ENCODE peak calls at places on chromosomes 7 and 10, in nine cellular contexts. B, G, E, L, V, O, D, U and R are unnamed samples.

GRCh38 chr10:27998954-27999275 is at the start of gene ODAD2:
- DNase-seq in B (no peak), G (no peak), E (no peak), L (no peak), V (no peak), O (no peak), D (peak), U (no peak), R (no peak)

GRCh38 chr10:116395223-116395985 is 32.2 kb upstream of the PNLIPRP3 start:
- DNase-seq in B (no peak), G (no peak), E (no peak), L (no peak), V (no peak), O (no peak), D (no peak), U (no peak), R (no peak)

GRCh38 chr10:114874827-114875541 is 53.4 kb downstream of the FHIP2A start:
- DNase-seq in B (peak), G (no peak), E (peak), L (no peak), V (no peak), O (no peak), D (peak), U (no peak), R (peak)

GRCh38 chr7:6636741-6637543 is at the start of gene ZNF316:
- DNase-seq in B (peak), G (no peak), E (no peak), L (peak), V (peak), O (peak), D (peak), U (peak), R (peak)

GRCh38 chr10:33114451-33114944 is 156.5 kb upstream of the ITGB1 start:
- DNase-seq in B (no peak), G (no peak), E (no peak), L (no peak), V (no peak), O (no peak), D (peak), U (no peak), R (no peak)

GRCh38 chr10:132676193-132676891 is 109.6 kb downstream of the NKX6-2 start:
- DNase-seq in B (no peak), G (no peak), E (no peak), L (no peak), V (no peak), O (peak), D (no peak), U (no peak), R (peak)

GRCh38 chr7:157668221-157668883 is 331.5 kb downstream of the DNAJB6 start:
- DNase-seq in B (no peak), G (no peak), E (no peak), L (no peak), V (no peak), O (no peak), D (no peak), U (no peak), R (no peak)

GRCh38 chr7:18796216-18796615 is 300.7 kb downstream of the HDAC9 start:
- DNase-seq in B (no peak), G (no peak), E (no peak), L (no peak), V (no peak), O (no peak), D (no peak), U (no peak), R (no peak)

GRCh38 chr10:44925224-44925623 is 14.1 kb downstream of the TMEM72 start:
- DNase-seq in B (no peak), G (no peak), E (peak), L (no peak), V (no peak), O (no peak), D (no peak), U (no peak), R (no peak)

GRCh38 chr10:88066876-88067275 is 203.5 kb downstream of the PTEN start:
- DNase-seq in B (no peak), G (no peak), E (no peak), L (peak), V (no peak), O (no peak), D (no peak), U (peak), R (no peak)

GRCh38 chr10:101032637-101033201 is 1.7 kb downstream of the SFXN3 start:
- DNase-seq in B (peak), G (peak), E (peak), L (peak), V (peak), O (peak), D (peak), U (no peak), R (peak)

GRCh38 chr7:80284848-80285247 is 150.2 kb downstream of the GNAI1 start:
- DNase-seq in B (no peak), G (peak), E (no peak), L (no peak), V (no peak), O (no peak), D (peak), U (no peak), R (no peak)

GRCh38 chr7:51028128-51028830 is 245.6 kb upstream of the GRB10 start:
- DNase-seq in B (no peak), G (no peak), E (no peak), L (no peak), V (no peak), O (peak), D (no peak), U (no peak), R (no peak)

GRCh38 chr7:50275430-50275829 is 29.1 kb upstream of the IKZF1 start:
- DNase-seq in B (no peak), G (no peak), E (no peak), L (no peak), V (no peak), O (no peak), D (no peak), U (no peak), R (no peak)

GRCh38 chr10:52652431-52653220 is 120.0 kb downstream of the MBL2 start:
- DNase-seq in B (no peak), G (no peak), E (no peak), L (no peak), V (no peak), O (no peak), D (peak), U (no peak), R (no peak)

GRCh38 chr7:154767194-154767593 is 235.7 kb downstream of the PAXIP1 start:
- DNase-seq in B (no peak), G (no peak), E (no peak), L (no peak), V (no peak), O (no peak), D (peak), U (no peak), R (no peak)

GRCh38 chr7:106793015-106793651 is 71.9 kb upstream of the PIK3CG start:
- DNase-seq in B (no peak), G (no peak), E (peak), L (peak), V (no peak), O (no peak), D (no peak), U (peak), R (no peak)

GRCh38 chr10:95289003-95289920 is 1.5 kb downstream of the PDLIM1 start:
- DNase-seq in B (no peak), G (no peak), E (peak), L (no peak), V (no peak), O (no peak), D (no peak), U (no peak), R (no peak)

GRCh38 chr7:103447073-103447960 is 1.3 kb upstream of the SLC26A5 start:
- DNase-seq in B (no peak), G (peak), E (peak), L (peak), V (peak), O (no peak), D (peak), U (peak), R (no peak)

GRCh38 chr10:132421377-132422168 is 24.6 kb downstream of the PWWP2B start:
- DNase-seq in B (peak), G (no peak), E (peak), L (no peak), V (peak), O (peak), D (peak), U (peak), R (peak)

GRCh38 chr7:38105874-38106483 is 72.1 kb upstream of the STARD3NL start:
- DNase-seq in B (peak), G (peak), E (peak), L (no peak), V (no peak), O (no peak), D (peak), U (peak), R (no peak)

GRCh38 chr10:114974625-114975421 is 36.8 kb downstream of the TRUB1 start:
- DNase-seq in B (no peak), G (no peak), E (no peak), L (no peak), V (no peak), O (no peak), D (no peak), U (no peak), R (no peak)

GRCh38 chr7:3832199-3832598 is 531.1 kb downstream of the SDK1 start:
- DNase-seq in B (no peak), G (no peak), E (no peak), L (no peak), V (no peak), O (no peak), D (no peak), U (no peak), R (no peak)

GRCh38 chr7:1144269-1144771 is 15.7 kb downstream of the ZFAND2A start:
- DNase-seq in B (no peak), G (no peak), E (peak), L (no peak), V (no peak), O (no peak), D (no peak), U (peak), R (no peak)

GRCh38 chr7:46391215-46391614 is 470.1 kb upstream of the IGFBP3 start:
- DNase-seq in B (peak), G (no peak), E (no peak), L (no peak), V (no peak), O (no peak), D (no peak), U (no peak), R (no peak)

GRCh38 chr7:33903770-33904679 is 1.3 kb upstream of the BMPER start:
- DNase-seq in B (peak), G (no peak), E (peak), L (no peak), V (no peak), O (peak), D (no peak), U (no peak), R (peak)

GRCh38 chr7:83842894-83843293 is 194.0 kb upstream of the SEMA3E start:
- DNase-seq in B (no peak), G (no peak), E (no peak), L (no peak), V (no peak), O (no peak), D (no peak), U (no peak), R (no peak)

GRCh38 chr7:51223505-51223904 is 93.1 kb downstream of the COBL start:
- DNase-seq in B (no peak), G (no peak), E (no peak), L (no peak), V (peak), O (no peak), D (no peak), U (no peak), R (no peak)

GRCh38 chr7:95675016-95675415 is 78.7 kb upstream of the PDK4 start:
- DNase-seq in B (no peak), G (no peak), E (no peak), L (no peak), V (no peak), O (no peak), D (no peak), U (no peak), R (no peak)

GRCh38 chr7:95669513-95669912 is 73.2 kb upstream of the PDK4 start:
- DNase-seq in B (no peak), G (no peak), E (no peak), L (no peak), V (no peak), O (no peak), D (no peak), U (no peak), R (no peak)

GRCh38 chr7:95674101-95674500 is 77.8 kb upstream of the PDK4 start:
- DNase-seq in B (no peak), G (no peak), E (no peak), L (no peak), V (no peak), O (no peak), D (no peak), U (no peak), R (no peak)

GRCh38 chr7:95668504-95669018 is 72.2 kb upstream of the PDK4 start:
- DNase-seq in B (no peak), G (no peak), E (no peak), L (no peak), V (no peak), O (no peak), D (no peak), U (no peak), R (no peak)

GRCh38 chr7:95672434-95672833 is 76.1 kb upstream of the PDK4 start:
- DNase-seq in B (no peak), G (no peak), E (no peak), L (no peak), V (no peak), O (no peak), D (no peak), U (no peak), R (no peak)
- H3K27ac ChIP-seq in B (no peak), G (no peak), E (no peak), L (no peak), V (no peak), O (no peak), D (no peak), U (no peak), R (no peak)

GRCh38 chr10:11756766-11757315 is 14.7 kb downstream of the ECHDC3 start:
- DNase-seq in B (no peak), G (no peak), E (no peak), L (no peak), V (no peak), O (no peak), D (no peak), U (no peak), R (no peak)
- TF ChIP-seq CTCF in B (no peak), G (no peak), E (no peak), L (no peak), V (no peak), O (no peak), D (no peak), U (no peak), R (no peak)

DNA sequence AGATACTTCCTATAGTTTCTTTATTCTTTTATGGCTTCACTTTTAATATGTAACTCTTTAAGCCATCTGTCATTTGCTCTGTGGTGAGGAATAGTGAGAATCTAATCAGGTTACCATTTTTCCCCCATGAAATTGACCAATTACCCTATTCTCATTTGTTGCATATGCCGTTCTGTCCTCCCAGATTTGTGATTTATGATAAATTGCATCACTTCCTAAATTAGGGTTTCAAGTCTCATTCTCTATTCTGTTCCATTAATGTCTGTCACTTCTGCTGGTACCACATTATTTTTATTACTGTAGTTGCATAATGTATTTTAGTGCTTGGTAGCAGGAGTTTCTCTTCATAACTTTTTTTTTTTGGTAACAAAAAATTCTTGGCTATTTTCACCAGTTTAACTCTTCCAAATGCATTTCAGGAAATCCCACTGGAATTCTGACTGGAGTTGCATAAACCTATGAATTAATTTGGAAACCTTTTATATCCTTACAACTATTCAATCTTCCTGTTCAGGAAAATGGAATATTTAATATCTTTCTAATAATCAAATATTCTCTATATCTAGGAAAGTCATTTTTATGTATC is 44.0 kb upstream of the FAM133B start:
- DNase-seq in B (no peak), G (no peak), E (no peak), L (no peak), V (no peak), O (no peak), D (peak), U (no peak), R (no peak)
- H3K27ac ChIP-seq in B (peak), G (no peak), E (no peak), L (no peak), V (no peak), O (peak), D (peak), U (peak), R (peak)

GRCh38 chr10:511101-511848 is 178.2 kb downstream of the DIP2C start:
- DNase-seq in B (peak), G (peak), E (peak), L (peak), V (peak), O (peak), D (peak), U (peak), R (peak)
- TF ChIP-seq CTCF in B (peak), G (peak), E (peak), L (peak), V (peak), O (peak), D (peak), U (peak), R (peak)

DNA sequence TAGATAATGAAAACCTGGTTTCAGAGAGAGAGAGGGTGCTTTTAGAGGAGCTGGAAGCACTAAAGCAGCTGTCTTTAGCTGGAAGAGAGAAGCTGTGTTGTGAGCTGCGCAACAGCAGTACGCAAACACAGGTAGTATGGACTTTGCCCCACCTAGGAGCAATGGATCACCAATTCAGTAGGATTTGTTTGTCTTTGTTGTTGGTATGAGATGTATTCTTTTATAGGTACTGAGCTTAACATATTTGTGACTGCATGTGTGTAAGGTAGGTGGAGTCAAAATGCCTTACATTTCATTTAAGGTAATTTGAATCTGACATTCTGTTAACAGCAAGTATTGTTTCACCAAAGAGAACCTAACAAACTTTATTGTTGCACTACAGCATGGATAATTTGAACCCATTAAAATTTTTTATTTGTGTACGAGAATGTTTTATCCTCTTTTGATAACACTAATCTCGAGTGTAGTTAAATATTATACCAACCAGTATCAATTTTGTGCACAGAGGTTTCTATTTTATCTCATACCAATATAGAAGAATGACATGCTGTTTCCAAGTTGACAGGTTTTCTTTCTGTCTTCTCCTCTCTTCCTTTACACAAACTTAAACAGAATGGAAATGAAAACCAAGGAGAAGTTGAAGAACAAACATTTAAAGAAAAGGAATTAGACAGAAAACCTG is 92.1 kb downstream of the CYP51A1 start:
- DNase-seq in B (no peak), G (no peak), E (no peak), L (no peak), V (no peak), O (no peak), D (no peak), U (no peak), R (no peak)
- H3K27ac ChIP-seq in B (no peak), G (no peak), E (no peak), L (no peak), V (no peak), O (peak), D (no peak), U (no peak), R (no peak)

GRCh38 chr7:140289804-140290203 is 108.5 kb downstream of the SLC37A3 start:
- DNase-seq in B (no peak), G (no peak), E (no peak), L (no peak), V (no peak), O (no peak), D (no peak), U (no peak), R (no peak)

GRCh38 chr7:140283472-140283871 is 106.7 kb upstream of the KDM7A start:
- DNase-seq in B (no peak), G (no peak), E (no peak), L (no peak), V (no peak), O (no peak), D (no peak), U (no peak), R (no peak)

GRCh38 chr7:140284062-140284461 is 107.3 kb upstream of the KDM7A start:
- DNase-seq in B (no peak), G (no peak), E (no peak), L (no peak), V (no peak), O (no peak), D (no peak), U (no peak), R (no peak)

GRCh38 chr7:140287988-140288387 is 110.3 kb downstream of the SLC37A3 start:
- DNase-seq in B (no peak), G (no peak), E (no peak), L (no peak), V (no peak), O (no peak), D (no peak), U (no peak), R (no peak)

DNA sequence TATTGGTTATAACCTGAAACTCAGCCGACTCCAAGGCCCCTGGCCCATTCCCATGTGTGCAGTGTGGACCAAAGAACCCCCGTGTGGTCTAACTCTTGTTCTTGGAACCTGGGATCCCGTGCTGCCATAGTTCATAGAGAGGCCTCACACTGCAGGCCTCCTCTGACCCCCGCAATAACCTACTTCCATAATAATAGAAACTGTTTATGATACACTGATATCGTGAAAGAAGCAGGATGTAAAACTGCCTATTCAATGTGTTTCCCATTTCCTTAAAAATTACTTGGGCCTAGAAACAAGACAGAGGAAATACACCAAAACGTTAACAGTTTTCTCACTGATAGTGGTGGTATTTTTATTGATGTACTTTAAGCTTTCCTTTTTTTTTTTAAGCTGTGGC is 109.2 kb upstream of the KDM7A start:
- DNase-seq in B (no peak), G (no peak), E (no peak), L (no peak), V (no peak), O (no peak), D (no peak), U (no peak), R (no peak)
- TF ChIP-seq CTCF in B (no peak), G (no peak), E (no peak), L (no peak), V (no peak), O (no peak), D (no peak), U (no peak), R (no peak)

DNA sequence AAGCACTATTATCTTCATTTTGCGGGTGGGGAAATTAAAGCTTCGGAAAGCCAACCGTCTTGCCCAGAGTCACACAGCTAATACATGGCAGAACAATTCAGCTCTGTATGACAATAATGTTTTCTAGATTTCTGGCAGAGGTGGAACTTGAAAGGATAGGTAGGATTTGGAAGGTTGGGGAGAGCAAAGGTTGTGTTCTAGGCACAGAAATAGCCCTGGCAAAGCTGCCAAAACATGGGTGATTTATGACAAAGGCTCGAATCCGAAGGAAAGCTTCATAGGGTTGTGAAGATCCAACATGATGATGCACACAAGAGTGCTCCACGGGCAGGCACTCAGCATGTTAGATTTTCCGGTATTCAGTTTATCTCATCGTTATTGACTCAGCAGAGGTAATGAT is 19.2 kb downstream of the PDCD11 start:
- DNase-seq in B (no peak), G (no peak), E (no peak), L (no peak), V (no peak), O (no peak), D (no peak), U (no peak), R (no peak)
- H3K27ac ChIP-seq in B (no peak), G (no peak), E (no peak), L (no peak), V (no peak), O (no peak), D (no peak), U (no peak), R (no peak)